ENCODE peak calls at places on chromosomes 16 and 17, in four cellular contexts. B, W, X and Z are unnamed samples. For H3K36me3, the result is how much of the 10 kb centered on the place peaks cover.

GRCh38 chr17:82648761-82649474 is 674 bp upstream of the WDR45B start:
- DNase-seq in B (peak), X (no peak), W (peak), Z (peak)

GRCh38 chr17:3957735-3958134 is 6.5 kb downstream of the ATP2A3 start:
- DNase-seq in X (no peak), W (no peak), B (no peak), Z (no peak)

GRCh38 chr16:86697715-86698114 is 119.4 kb downstream of the FOXL1 start:
- DNase-seq in B (peak), X (no peak), W (no peak), Z (no peak)

GRCh38 chr17:82227629-82228277 is 1.1 kb upstream of the SLC16A3 start:
- DNase-seq in X (no peak), B (no peak), W (no peak), Z (peak)

GRCh38 chr16:31194898-31195297 is 7.7 kb downstream of the PYCARD start:
- DNase-seq in W (no peak), B (no peak), X (no peak), Z (no peak)

GRCh38 chr16:13306153-13306552 is 404.8 kb downstream of the SHISA9 start:
- DNase-seq in B (no peak), W (no peak), X (no peak), Z (no peak)

GRCh38 chr17:76586741-76587487 is 1.3 kb upstream of the ST6GALNAC2 start:
- DNase-seq in B (no peak), W (no peak), X (peak), Z (no peak)

GRCh38 chr16:85049864-85050263 is 22.3 kb downstream of the KIAA0513 start:
- DNase-seq in B (no peak), W (no peak), X (no peak), Z (no peak)

GRCh38 chr17:55420776-55421178 is 858 bp downstream of the MMD start:
- DNase-seq in W (peak), X (peak), B (peak), Z (peak)

GRCh38 chr16:69329369-69330285 is 761 bp downstream of the PDF start:
- DNase-seq in B (peak), X (peak), W (peak), Z (peak)

GRCh38 chr16:48409839-48410610 is 24.8 kb upstream of the SIAH1 start:
- DNase-seq in B (no peak), X (no peak), W (peak), Z (no peak)

GRCh38 chr17:49055181-49055927 is 58.2 kb downstream of the IGF2BP1 start:
- DNase-seq in X (peak), W (no peak), B (no peak), Z (no peak)

GRCh38 chr16:29877266-29877961 is 14.4 kb upstream of the CDIPT start:
- DNase-seq in W (peak), X (peak), B (no peak), Z (peak)

GRCh38 chr16:48081656-48082055 is 74.1 kb downstream of the ABCC12 start:
- DNase-seq in B (no peak), W (no peak), X (no peak), Z (no peak)

GRCh38 chr16:67654069-67654911 is 5.8 kb downstream of the ACD start:
- DNase-seq in X (peak), B (no peak), W (no peak), Z (no peak)

GRCh38 chr17:35788504-35788998 is 6.9 kb downstream of the MMP28 start:
- DNase-seq in B (peak), X (no peak), W (no peak), Z (no peak)

GRCh38 chr17:19003966-19004600 is 481 bp downstream of the FAM83G start:
- DNase-seq in B (peak), X (peak), W (no peak), Z (peak)

GRCh38 chr16:23030001-23030400 is 119.3 kb downstream of the USP31 start:
- DNase-seq in B (no peak), X (no peak), W (no peak), Z (no peak)

GRCh38 chr17:57594767-57595166 is 150.3 kb downstream of the CCDC182 start:
- DNase-seq in B (no peak), W (no peak), X (no peak), Z (no peak)
- H3K4me3 ChIP-seq in B (no peak), W (no peak), X (no peak), Z (no peak)

DNA sequence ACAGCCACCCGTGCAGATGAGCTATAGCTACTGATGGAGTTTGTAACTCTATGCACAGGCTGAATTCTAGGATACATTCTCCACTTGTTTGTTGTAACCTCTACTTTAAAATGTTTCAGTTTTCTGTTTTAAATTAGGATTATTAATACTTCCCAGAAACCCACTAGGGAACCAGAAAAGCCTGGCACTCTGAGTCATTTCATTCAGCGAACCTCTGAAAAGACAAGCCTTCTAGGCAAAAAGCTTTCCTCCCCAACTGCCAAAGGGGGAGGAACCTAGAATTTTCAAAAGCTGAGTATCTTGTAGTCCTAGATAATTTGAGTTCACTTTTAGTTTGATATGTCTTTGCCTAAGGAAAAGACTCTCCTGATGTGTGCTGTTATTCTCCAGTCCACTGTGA is 43.2 kb downstream of the GOSR1 start:
- DNase-seq in B (no peak), X (no peak), W (no peak), Z (no peak)
- H3K36me3 ChIP-seq in B (under half), X (half or more), W (half or more), Z (under half)

DNA sequence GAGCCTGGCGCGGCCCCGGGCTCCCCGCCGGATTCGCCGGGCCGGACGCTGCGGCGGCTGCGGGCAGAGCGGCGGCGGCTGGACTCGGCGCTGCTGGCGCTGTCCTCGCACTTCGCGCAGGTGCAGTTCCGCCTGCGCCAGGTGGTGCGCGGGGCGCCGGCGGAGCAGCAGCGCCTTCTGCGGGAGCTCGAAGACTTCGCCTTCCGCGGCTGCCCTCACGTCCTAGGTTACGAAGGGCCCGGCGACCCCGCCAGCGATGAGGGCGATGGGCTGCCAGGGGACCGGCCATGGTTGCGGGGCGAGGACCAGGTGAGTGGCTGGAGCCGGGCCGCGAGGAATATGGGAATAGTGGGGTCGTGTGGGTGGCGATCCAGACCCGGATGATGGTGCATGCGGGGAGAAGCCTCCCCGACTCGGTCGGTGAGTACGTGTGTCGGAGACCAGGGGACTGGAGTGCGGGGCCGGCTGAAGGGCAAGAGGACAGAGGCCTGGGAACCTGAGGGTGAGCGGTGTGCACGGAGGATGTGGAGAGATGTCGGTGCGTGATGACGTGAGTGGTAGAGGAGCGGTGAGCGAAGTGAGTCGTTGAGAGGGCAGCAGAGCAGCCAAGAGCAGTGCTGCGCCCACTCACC is 517 bp downstream of the RUNDC1 start:
- DNase-seq in X (peak), W (peak), B (no peak), Z (peak)
- TF ChIP-seq CTCF in X (peak), W (no peak), B (peak), Z (peak)

GRCh38 chr16:89202422-89203215 is 2.3 kb upstream of the SLC22A31 start:
- DNase-seq in W (no peak), X (peak), B (no peak), Z (no peak)
- H3K4me3 ChIP-seq in W (peak), X (no peak), B (peak), Z (no peak)

GRCh38 chr17:50165867-50166517 is at the start of gene SGCA:
- DNase-seq in X (no peak), W (no peak), B (no peak), Z (no peak)
- H3K36me3 ChIP-seq in X (under half), W (under half), B (under half), Z (under half)

GRCh38 chr16:19776565-19776964 is 58.5 kb downstream of the IQCK start:
- DNase-seq in W (no peak), X (no peak), B (no peak), Z (no peak)
- TF ChIP-seq CTCF in W (no peak), X (no peak), B (no peak), Z (no peak)

DNA sequence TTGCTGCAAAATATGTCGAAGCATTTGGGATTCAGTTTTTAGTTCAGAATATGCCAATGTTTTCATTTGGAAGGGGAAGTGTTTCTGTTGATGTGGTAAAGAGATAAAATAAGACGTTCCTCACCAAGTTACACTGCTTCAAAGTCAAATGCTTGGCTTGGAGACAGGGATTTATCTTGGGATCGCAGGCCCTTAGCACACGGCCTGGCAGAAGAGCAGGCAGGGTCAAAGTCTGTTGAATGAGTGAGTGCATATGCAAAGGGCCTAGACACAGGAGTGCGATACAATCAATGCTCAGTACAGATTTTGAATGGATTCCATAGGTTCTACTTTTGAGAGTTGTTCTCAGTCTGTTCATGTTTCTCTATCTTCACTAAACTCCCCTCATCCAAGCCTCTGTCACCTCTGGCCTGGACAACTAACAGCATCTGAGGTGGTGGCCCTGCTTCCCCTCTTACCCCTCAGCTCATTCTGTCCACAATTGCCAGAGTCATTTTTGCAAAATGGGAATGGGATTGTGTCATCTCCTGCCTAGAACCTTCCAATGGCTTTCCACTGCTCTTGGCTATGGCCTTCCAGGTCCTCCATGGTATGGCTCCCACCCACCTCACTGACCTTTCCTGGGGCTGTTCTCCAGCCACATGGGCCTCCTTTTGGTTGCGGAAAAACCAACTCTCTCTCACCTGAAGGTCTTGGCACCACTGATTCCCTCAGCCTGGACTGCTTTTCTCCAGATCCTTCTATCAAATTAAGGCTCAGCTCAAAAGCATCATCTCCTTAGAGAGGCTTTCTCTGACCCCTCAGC is 3.2 kb downstream of the DEXI start:
- DNase-seq in W (peak), B (no peak), X (no peak), Z (no peak)
- H3K4me3 ChIP-seq in W (no peak), B (peak), X (peak), Z (peak)